ENCODE peak calls at places on chromosome 3, in six cellular contexts. D is WTC11, X is H1, L is K562, U is GM23338, J is HepG2. A is an unnamed sample.

GRCh38 chr3:62046326-62046725 is 327.0 kb downstream of the FEZF2 start:
- DNase-seq in X (no peak), J (no peak), D (no peak), U (no peak), L (no peak), A (no peak)

GRCh38 chr3:41638381-41638780 is 323.5 kb downstream of the ULK4 start:
- DNase-seq in D (no peak), X (no peak), L (no peak), J (no peak), U (no peak), A (no peak)

GRCh38 chr3:129673897-129674797 is 67.7 kb upstream of the PLXND1 start:
- DNase-seq in U (no peak), X (no peak), D (no peak), J (no peak), L (no peak), A (no peak)

GRCh38 chr3:135920275-135920674 is 45.3 kb upstream of the PPP2R3A start:
- DNase-seq in J (no peak), U (no peak), X (no peak), L (no peak), D (no peak), A (no peak)

GRCh38 chr3:138468886-138469285 is 34.5 kb downstream of the ESYT3 start:
- DNase-seq in J (no peak), D (no peak), L (no peak), U (no peak), X (no peak), A (no peak)

GRCh38 chr3:4826237-4827100 is 152.8 kb upstream of the BHLHE40 start:
- DNase-seq in X (no peak), L (no peak), U (no peak), J (no peak), D (no peak), A (no peak)

GRCh38 chr3:46860381-46861292 is 2.6 kb downstream of the MYL3 start:
- DNase-seq in U (peak; percentile 61), J (peak; percentile 44), D (peak; percentile 53), X (no peak), L (peak; percentile 68), A (no peak)

GRCh38 chr3:7800006-7800780 is 701.4 kb upstream of the LMCD1 start:
- DNase-seq in J (no peak), D (no peak), L (no peak), X (no peak), U (peak; percentile 3), A (no peak)

GRCh38 chr3:117393119-117393518 is 683.5 kb downstream of the TUSC7 start:
- DNase-seq in D (no peak), L (no peak), U (no peak), X (no peak), J (no peak), A (no peak)

GRCh38 chr3:157865449-157865862 is 240.8 kb downstream of the SHOX2 start:
- DNase-seq in J (peak; percentile 2), D (peak; percentile 81), U (peak; percentile 74), X (peak; percentile 29), L (peak; percentile 77), A (peak; percentile 1)

GRCh38 chr3:42906085-42906904 is at the start of gene ZNF662:
- DNase-seq in L (no peak), D (peak; percentile 36), J (no peak), U (peak; percentile 27), X (no peak), A (no peak)

GRCh38 chr3:82496890-82497560 is 735.6 kb upstream of the GBE1 start:
- DNase-seq in D (peak; percentile 36), J (peak; percentile 38), U (peak; percentile 72), X (no peak), L (peak; percentile 11), A (no peak)

GRCh38 chr3:194129581-194130133 is 6.3 kb upstream of the HES1 start:
- DNase-seq in U (peak; percentile 86), L (no peak), X (no peak), D (peak; percentile 61), J (peak; percentile 80), A (no peak)

GRCh38 chr3:14957933-14958332 is 10.6 kb downstream of the NR2C2 start:
- DNase-seq in J (no peak), X (no peak), D (no peak), U (no peak), L (no peak), A (no peak)

GRCh38 chr3:186425788-186426730 is 64.0 kb upstream of the DGKG start:
- DNase-seq in L (peak; percentile 28), X (no peak), U (peak; percentile 68), J (no peak), D (no peak), A (no peak)

GRCh38 chr3:181086011-181086410 is 96.5 kb upstream of the DNAJC19 start:
- DNase-seq in X (no peak), L (no peak), D (no peak), J (peak; percentile 3), U (no peak), A (no peak)

GRCh38 chr3:110576962-110577361 is 494.7 kb upstream of the NECTIN3 start:
- DNase-seq in X (peak; percentile 78), J (no peak), D (peak; percentile 32), U (peak; percentile 86), L (no peak), A (no peak)

DNA sequence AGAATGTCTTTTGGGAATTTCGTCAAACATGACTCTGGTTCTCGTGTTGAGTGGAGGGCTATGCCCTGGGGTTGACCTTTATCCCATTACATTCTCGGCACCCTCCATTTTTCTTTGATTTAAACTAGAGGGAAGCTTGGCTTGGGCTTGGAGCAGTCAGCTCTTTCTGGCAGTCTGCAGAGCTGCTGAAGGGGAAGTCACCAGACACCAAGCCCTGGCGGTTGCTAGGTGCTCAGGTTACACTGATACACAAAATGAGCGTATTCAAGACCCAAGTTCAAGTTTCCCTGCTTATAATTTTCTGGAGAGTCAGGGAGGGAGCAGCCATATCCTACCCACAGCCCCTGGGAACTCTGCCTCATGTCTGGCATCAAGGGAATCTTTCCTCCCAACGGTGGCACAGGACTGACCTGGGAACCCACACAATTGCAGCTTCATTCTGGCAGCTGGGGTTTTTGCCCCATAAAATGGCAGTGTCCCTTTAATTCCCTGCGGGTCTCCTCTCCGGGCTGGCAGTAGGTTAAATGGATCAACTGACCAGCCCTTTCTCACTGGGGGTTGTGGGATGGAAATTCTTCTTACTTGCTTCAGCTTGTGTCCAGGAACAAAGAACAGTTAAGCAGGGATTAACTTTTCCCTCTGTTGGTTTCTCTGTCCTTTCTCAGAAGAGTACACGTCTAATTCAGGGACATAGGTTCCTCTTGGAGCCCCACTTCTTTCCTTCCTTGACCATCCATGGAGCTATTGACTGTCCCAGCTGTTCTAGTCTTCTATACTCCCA is 110.0 kb upstream of the DLG1 start:
- DNase-seq in D (no peak), X (no peak), L (no peak), J (peak; percentile 16), U (no peak), A (no peak)
- TF ChIP-seq CREB1 in D (no peak), X (no peak), L (no peak), J (no peak), U (no peak), A (no peak)

GRCh38 chr3:195213639-195214315 is 57.2 kb downstream of the XXYLT1 start:
- DNase-seq in L (no peak), X (no peak), D (no peak), U (no peak), J (no peak), A (no peak)
- TF ChIP-seq CREB1 in L (no peak), X (no peak), D (no peak), U (no peak), J (no peak), A (no peak)

GRCh38 chr3:72888546-72889309 is 882 bp downstream of the GXYLT2 start:
- DNase-seq in L (no peak), X (peak; percentile 17), U (peak; percentile 70), D (no peak), J (peak; percentile 51), A (no peak)
- TF ChIP-seq CREB1 in L (no peak), X (no peak), U (no peak), D (no peak), J (no peak), A (no peak)

DNA sequence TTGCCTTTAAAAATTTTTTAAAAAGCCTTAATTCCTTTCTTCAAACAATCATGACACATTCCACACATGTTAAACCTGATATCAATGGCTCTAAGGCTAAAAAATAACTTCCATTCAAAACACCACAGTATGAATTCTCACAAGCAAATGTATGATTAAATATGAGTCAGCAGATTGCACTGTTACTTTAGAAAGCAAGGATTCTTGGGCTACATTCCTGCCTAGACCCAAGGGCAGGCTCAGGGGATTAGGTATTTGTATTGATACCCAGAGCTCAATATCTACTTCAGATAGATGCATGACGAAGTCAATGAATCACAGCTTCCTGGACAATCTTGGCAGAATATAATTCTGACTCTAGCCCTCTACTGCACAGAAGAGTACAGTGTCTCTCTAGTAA is 65.7 kb downstream of the RARB start:
- DNase-seq in X (no peak), L (no peak), U (no peak), D (no peak), J (no peak), A (no peak)
- TF ChIP-seq CREB1 in X (no peak), L (no peak), U (no peak), D (no peak), J (no peak), A (no peak)

GRCh38 chr3:146817705-146818104 is 212.6 kb upstream of the PLSCR5 start:
- DNase-seq in L (no peak), X (no peak), D (no peak), U (peak; percentile 42), J (no peak), A (no peak)
- TF ChIP-seq CREB1 in L (no peak), X (no peak), D (no peak), U (no peak), J (no peak), A (no peak)

GRCh38 chr3:37026851-37027250 is 33.5 kb downstream of the MLH1 start:
- DNase-seq in D (no peak), L (no peak), U (no peak), J (no peak), X (no peak), A (no peak)
- TF ChIP-seq CREB1 in D (no peak), L (no peak), U (no peak), J (no peak), X (no peak), A (no peak)

DNA sequence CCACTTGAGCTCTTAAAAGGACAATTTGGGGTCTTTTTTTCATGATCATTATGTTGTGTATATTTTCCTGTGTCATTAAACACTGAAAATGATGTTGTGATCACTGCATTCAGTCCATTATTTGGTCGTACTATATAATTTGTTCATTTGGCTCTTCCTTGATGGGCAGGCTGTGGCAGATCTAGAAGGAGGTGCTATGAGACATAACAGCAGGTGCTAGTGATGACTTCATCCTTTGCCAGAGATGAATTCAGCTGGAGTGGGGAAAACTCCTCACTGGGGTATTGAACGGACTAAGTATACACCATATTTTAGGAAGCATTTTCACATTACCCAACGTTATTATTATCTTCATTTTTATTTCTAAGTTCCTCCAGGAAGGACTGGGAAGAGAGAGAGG is 12.0 kb downstream of the CMTM7 start:
- DNase-seq in L (no peak), U (no peak), D (no peak), X (no peak), J (no peak), A (no peak)
- TF ChIP-seq CREB1 in L (no peak), U (no peak), D (no peak), X (no peak), J (no peak), A (no peak)